ENCODE peak calls at places on chromosome 13, in four cellular contexts. P is RPMI7951, Q is pulmonary artery endothelial cell, Y is AG09319. N is an unnamed sample.

GRCh38 chr13:98050041-98050466 is 92.8 kb upstream of the FARP1 start:
- DNase-seq in Y (no peak), Q (no peak), P (peak), N (peak)

GRCh38 chr13:52085416-52085815 is 43.5 kb downstream of the NEK5 start:
- DNase-seq in Y (no peak), Q (no peak), P (peak), N (no peak)

GRCh38 chr13:76795701-76796695 is 90.2 kb downstream of the KCTD12 start:
- DNase-seq in Q (no peak), Y (no peak), P (no peak), N (no peak)

GRCh38 chr13:98482476-98483444 is 94.1 kb downstream of the STK24 start:
- DNase-seq in P (peak), Q (no peak), Y (peak), N (peak)

GRCh38 chr13:33272531-33273124 is 12.9 kb downstream of the STARD13 start:
- DNase-seq in Q (no peak), P (no peak), Y (no peak), N (no peak)

GRCh38 chr13:93977986-93978385 is 501.5 kb downstream of the DCT start:
- DNase-seq in Q (no peak), P (no peak), Y (no peak), N (no peak)

GRCh38 chr13:71865858-71866172 is 1.2 kb downstream of the DACH1 start:
- DNase-seq in Y (no peak), P (no peak), Q (no peak), N (no peak)

GRCh38 chr13:28622286-28622685 is 36.6 kb upstream of the POMP start:
- DNase-seq in Y (no peak), P (no peak), Q (no peak), N (no peak)

GRCh38 chr13:25945596-25945995 is 106.2 kb downstream of the SHISA2 start:
- DNase-seq in P (no peak), Y (no peak), Q (no peak), N (no peak)

GRCh38 chr13:99406799-99407201 is 94.5 kb upstream of the TM9SF2 start:
- DNase-seq in Q (no peak), P (no peak), Y (no peak), N (no peak)

GRCh38 chr13:59274958-59275727 is 888.6 kb downstream of the DIAPH3 start:
- DNase-seq in P (no peak), Y (no peak), Q (no peak), N (no peak)

GRCh38 chr13:97284558-97284957 is 62.4 kb downstream of the MBNL2 start:
- DNase-seq in Q (no peak), Y (no peak), P (no peak), N (no peak)

GRCh38 chr13:40668335-40668734 is 1.9 kb upstream of the FOXO1 start:
- DNase-seq in P (peak), Q (no peak), Y (no peak), N (no peak)

GRCh38 chr13:27186295-27186694 is 14.7 kb upstream of the USP12 start:
- DNase-seq in Q (no peak), Y (no peak), P (no peak), N (no peak)

GRCh38 chr13:50410921-50411712 is 395.9 kb downstream of the KCNRG start:
- DNase-seq in Q (peak), Y (no peak), P (peak), N (peak)

GRCh38 chr13:36101157-36101556 is 30.0 kb downstream of the DCLK1 start:
- DNase-seq in Y (no peak), Q (no peak), P (no peak), N (no peak)

GRCh38 chr13:106362637-106363036 is 172.8 kb downstream of the EFNB2 start:
- DNase-seq in P (no peak), Q (no peak), Y (no peak), N (no peak)

GRCh38 chr13:99144306-99144705 is 56.3 kb upstream of the UBAC2 start:
- DNase-seq in P (peak), Y (no peak), Q (no peak), N (no peak)